ENCODE peak calls at places on chromosome 13, in five cellular contexts. One of them, this sample, is unnamed.

GRCh38 chr13:58097831-58098230 is 466.3 kb downstream of the PCDH17 start:
- DNase-seq in hepatocyte: no peak
- DNase-seq in IMR-90: no peak
- DNase-seq in neural progenitor cell: no peak
- DNase-seq in AG10803: no peak
- DNase-seq in this sample: no peak

GRCh38 chr13:74325106-74325505 is 190.9 kb upstream of the KLF12 start:
- DNase-seq in hepatocyte: peak; percentile 62
- DNase-seq in IMR-90: peak; percentile 87
- DNase-seq in neural progenitor cell: no peak
- DNase-seq in AG10803: peak; percentile 61
- DNase-seq in this sample: no peak

GRCh38 chr13:32426981-32427851 is 714 bp downstream of the N4BP2L1 start:
- DNase-seq in hepatocyte: peak; percentile 47
- DNase-seq in IMR-90: peak; percentile 29
- DNase-seq in neural progenitor cell: peak; percentile 74
- DNase-seq in AG10803: peak; percentile 17
- DNase-seq in this sample: peak; percentile 86

GRCh38 chr13:52847322-52847681 is 1.1 kb downstream of the PCDH8 start:
- DNase-seq in hepatocyte: no peak
- DNase-seq in IMR-90: no peak
- DNase-seq in neural progenitor cell: no peak
- DNase-seq in AG10803: no peak
- DNase-seq in this sample: no peak

GRCh38 chr13:113616991-113617749 is 32.6 kb downstream of the TFDP1 start:
- DNase-seq in hepatocyte: peak; percentile 56
- DNase-seq in IMR-90: peak; percentile 72
- DNase-seq in neural progenitor cell: peak; percentile 86
- DNase-seq in AG10803: no peak
- DNase-seq in this sample: peak; percentile 76

GRCh38 chr13:33150146-33150545 is 133.9 kb downstream of the KL start:
- DNase-seq in hepatocyte: no peak
- DNase-seq in IMR-90: peak; percentile 60
- DNase-seq in neural progenitor cell: no peak
- DNase-seq in AG10803: no peak
- DNase-seq in this sample: no peak

GRCh38 chr13:24127116-24127631 is 33.3 kb upstream of the SPATA13 start:
- DNase-seq in hepatocyte: peak; percentile 66
- DNase-seq in IMR-90: peak; percentile 43
- DNase-seq in neural progenitor cell: no peak
- DNase-seq in AG10803: peak; percentile 6
- DNase-seq in this sample: no peak

GRCh38 chr13:95447766-95448165 is 104.8 kb upstream of the CLDN10 start:
- DNase-seq in hepatocyte: no peak
- DNase-seq in IMR-90: no peak
- DNase-seq in neural progenitor cell: no peak
- DNase-seq in AG10803: no peak
- DNase-seq in this sample: peak; percentile 53

GRCh38 chr13:41177616-41178015 is 16.8 kb downstream of the KBTBD7 start:
- DNase-seq in hepatocyte: no peak
- DNase-seq in IMR-90: no peak
- DNase-seq in neural progenitor cell: no peak
- DNase-seq in AG10803: peak; percentile 6
- DNase-seq in this sample: no peak

GRCh38 chr13:109785141-109785891 is 1.1 kb downstream of the IRS2 start:
- DNase-seq in hepatocyte: peak; percentile 72
- DNase-seq in IMR-90: peak; percentile 57
- DNase-seq in neural progenitor cell: peak; percentile 66
- DNase-seq in AG10803: peak; percentile 65
- DNase-seq in this sample: peak; percentile 81

GRCh38 chr13:31797154-31797775 is 57.9 kb downstream of the RXFP2 start:
- DNase-seq in hepatocyte: peak; percentile 57
- DNase-seq in IMR-90: peak; percentile 55
- DNase-seq in neural progenitor cell: peak; percentile 36
- DNase-seq in AG10803: peak; percentile 65
- DNase-seq in this sample: no peak

GRCh38 chr13:60347174-60347573 is 49.8 kb upstream of the TDRD3 start:
- DNase-seq in hepatocyte: no peak
- DNase-seq in IMR-90: no peak
- DNase-seq in neural progenitor cell: no peak
- DNase-seq in AG10803: no peak
- DNase-seq in this sample: no peak

GRCh38 chr13:83503424-83503823 is 378.9 kb downstream of the SLITRK1 start:
- DNase-seq in hepatocyte: no peak
- DNase-seq in IMR-90: peak; percentile 7
- DNase-seq in neural progenitor cell: no peak
- DNase-seq in AG10803: peak; percentile 35
- DNase-seq in this sample: no peak

DNA sequence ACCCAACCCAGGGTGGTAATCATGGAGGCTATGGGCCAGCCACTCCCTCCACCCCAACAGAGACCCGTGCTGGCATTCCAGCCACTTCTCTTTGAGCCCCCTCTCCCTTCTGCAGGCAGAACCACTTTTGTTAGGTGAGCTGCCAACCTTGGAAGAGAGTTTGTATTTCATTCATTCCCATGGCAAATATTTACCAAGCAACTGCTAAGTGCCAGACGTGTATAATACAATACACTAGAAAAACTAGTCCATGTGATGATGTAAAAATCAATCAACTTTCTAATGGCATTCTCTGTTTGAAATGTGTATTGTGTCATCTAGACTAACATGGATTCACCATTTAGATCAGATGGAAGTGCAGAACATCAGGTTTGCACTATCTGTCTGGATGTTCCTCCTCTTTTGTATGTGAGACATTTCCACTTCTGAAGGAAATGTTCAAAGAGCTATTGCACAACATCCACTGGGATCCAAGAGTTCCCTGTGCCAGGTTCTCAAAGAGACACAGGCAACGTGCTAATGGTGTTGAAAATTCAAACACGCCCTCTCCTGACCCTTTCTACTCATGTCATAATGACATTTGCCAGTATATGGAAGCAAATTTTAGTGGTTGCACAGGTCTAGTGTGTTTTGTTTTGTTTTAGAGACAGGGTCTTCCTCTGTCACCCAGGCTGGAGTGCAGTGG is 5.4 kb downstream of the MLNR start:
- DNase-seq in hepatocyte: no peak
- DNase-seq in IMR-90: no peak
- DNase-seq in neural progenitor cell: no peak
- DNase-seq in AG10803: no peak
- DNase-seq in this sample: no peak
- TF ChIP-seq CTCF in hepatocyte: no peak
- TF ChIP-seq CTCF in IMR-90: no peak
- TF ChIP-seq CTCF in neural progenitor cell: no peak
- TF ChIP-seq CTCF in AG10803: no peak
- TF ChIP-seq CTCF in this sample: no peak

GRCh38 chr13:49635599-49636433 is 7.5 kb downstream of the ARL11 start:
- DNase-seq in hepatocyte: no peak
- DNase-seq in IMR-90: peak; percentile 43
- DNase-seq in neural progenitor cell: no peak
- DNase-seq in AG10803: peak; percentile 52
- DNase-seq in this sample: peak; percentile 82
- H3K4me3 ChIP-seq in hepatocyte: no peak overlapping the region
- H3K4me3 ChIP-seq in IMR-90: no peak overlapping the region
- H3K4me3 ChIP-seq in neural progenitor cell: peak overlapping the region; percentile 16
- H3K4me3 ChIP-seq in AG10803: peak overlapping the region; percentile 17
- H3K4me3 ChIP-seq in this sample: peak overlapping the region; percentile 67

GRCh38 chr13:49099513-49099877 is 120.6 kb upstream of the MLNR start:
- DNase-seq in hepatocyte: no peak
- DNase-seq in IMR-90: no peak
- DNase-seq in neural progenitor cell: no peak
- DNase-seq in AG10803: no peak
- DNase-seq in this sample: no peak

GRCh38 chr13:49098198-49098597 is 121.9 kb upstream of the MLNR start:
- DNase-seq in hepatocyte: peak; percentile 51
- DNase-seq in IMR-90: peak; percentile 99
- DNase-seq in neural progenitor cell: no peak
- DNase-seq in AG10803: peak; percentile 79
- DNase-seq in this sample: no peak

GRCh38 chr13:49100637-49101570 is 119.2 kb upstream of the MLNR start:
- DNase-seq in hepatocyte: no peak
- DNase-seq in IMR-90: no peak
- DNase-seq in neural progenitor cell: no peak
- DNase-seq in AG10803: no peak
- DNase-seq in this sample: no peak

GRCh38 chr13:49097374-49097773 is 121.7 kb downstream of the FNDC3A start:
- DNase-seq in hepatocyte: no peak
- DNase-seq in IMR-90: peak; percentile 85
- DNase-seq in neural progenitor cell: no peak
- DNase-seq in AG10803: peak; percentile 63
- DNase-seq in this sample: no peak

GRCh38 chr13:49098771-49099512 is 121.2 kb upstream of the MLNR start:
- DNase-seq in hepatocyte: no peak
- DNase-seq in IMR-90: no peak
- DNase-seq in neural progenitor cell: peak; percentile 29
- DNase-seq in AG10803: peak; percentile 15
- DNase-seq in this sample: no peak
- TF ChIP-seq CTCF in hepatocyte: peak; percentile 51
- TF ChIP-seq CTCF in IMR-90: peak; percentile 27
- TF ChIP-seq CTCF in neural progenitor cell: peak; percentile 54
- TF ChIP-seq CTCF in AG10803: peak; percentile 26
- TF ChIP-seq CTCF in this sample: peak; percentile 74

GRCh38 chr13:111974065-111974640 is 92.8 kb upstream of the SOX1 start:
- DNase-seq in hepatocyte: no peak
- DNase-seq in IMR-90: no peak
- DNase-seq in neural progenitor cell: no peak
- DNase-seq in AG10803: no peak
- DNase-seq in this sample: no peak
- H3K4me3 ChIP-seq in hepatocyte: no peak overlapping the region
- H3K4me3 ChIP-seq in IMR-90: no peak overlapping the region
- H3K4me3 ChIP-seq in neural progenitor cell: no peak overlapping the region
- H3K4me3 ChIP-seq in AG10803: no peak overlapping the region
- H3K4me3 ChIP-seq in this sample: no peak overlapping the region

GRCh38 chr13:19601749-19602725 is 31.4 kb upstream of the MPHOSPH8 start:
- DNase-seq in hepatocyte: peak; percentile 66
- DNase-seq in IMR-90: peak; percentile 27
- DNase-seq in neural progenitor cell: peak; percentile 77
- DNase-seq in AG10803: peak; percentile 27
- DNase-seq in this sample: peak; percentile 89
- TF ChIP-seq CTCF in hepatocyte: no peak
- TF ChIP-seq CTCF in IMR-90: peak; percentile 24
- TF ChIP-seq CTCF in neural progenitor cell: peak; percentile 43
- TF ChIP-seq CTCF in AG10803: peak; percentile 4
- TF ChIP-seq CTCF in this sample: peak; percentile 65

GRCh38 chr13:46676378-46676725 is 120.6 kb downstream of the ESD start:
- DNase-seq in hepatocyte: no peak
- DNase-seq in IMR-90: no peak
- DNase-seq in neural progenitor cell: no peak
- DNase-seq in AG10803: no peak
- DNase-seq in this sample: no peak

GRCh38 chr13:46675016-46675415 is 121.9 kb downstream of the ESD start:
- DNase-seq in hepatocyte: no peak
- DNase-seq in IMR-90: no peak
- DNase-seq in neural progenitor cell: no peak
- DNase-seq in AG10803: no peak
- DNase-seq in this sample: no peak

GRCh38 chr13:46682015-46682414 is 114.9 kb downstream of the ESD start:
- DNase-seq in hepatocyte: no peak
- DNase-seq in IMR-90: no peak
- DNase-seq in neural progenitor cell: no peak
- DNase-seq in AG10803: no peak
- DNase-seq in this sample: no peak

GRCh38 chr13:46683879-46684278 is 113.1 kb downstream of the ESD start:
- DNase-seq in hepatocyte: no peak
- DNase-seq in IMR-90: peak; percentile 46
- DNase-seq in neural progenitor cell: no peak
- DNase-seq in AG10803: no peak
- DNase-seq in this sample: no peak

DNA sequence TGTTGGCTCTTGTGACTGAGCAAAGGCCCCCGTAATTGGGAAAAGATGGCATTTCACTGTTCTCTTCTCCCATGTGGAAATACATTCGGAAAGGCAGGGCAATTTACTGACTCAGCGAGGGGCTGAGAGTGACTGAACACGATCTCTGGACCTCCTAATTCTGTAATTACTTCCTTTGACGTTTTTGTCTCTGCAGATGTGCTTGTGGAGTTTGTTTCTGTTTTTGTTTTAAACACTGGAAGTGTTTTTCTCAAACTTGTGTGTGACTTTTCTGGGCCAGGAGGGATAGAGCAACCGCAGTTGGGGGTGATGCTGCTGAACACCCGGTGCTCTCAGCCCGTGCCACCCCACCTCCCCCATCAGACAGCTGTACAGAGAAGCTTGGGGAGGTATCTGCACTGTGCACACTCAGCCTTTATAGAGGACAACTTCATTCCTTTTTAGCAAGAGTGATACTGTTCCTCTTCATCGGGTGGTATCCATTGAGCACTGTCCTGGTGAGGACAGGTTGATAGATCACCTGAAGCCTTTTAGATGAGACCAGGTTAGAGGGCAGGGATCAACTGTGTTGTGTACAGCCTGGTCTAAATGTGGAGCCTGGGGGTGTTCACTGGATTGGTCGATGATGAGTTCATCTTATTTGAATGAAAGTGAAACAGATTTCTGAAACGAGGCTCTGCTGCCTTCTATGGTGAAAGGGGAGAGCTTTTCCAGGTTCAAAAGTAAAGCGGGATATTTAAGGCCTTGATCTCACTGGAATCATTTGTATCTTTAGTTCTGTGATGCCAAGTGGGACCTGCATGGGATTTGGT is 117.4 kb downstream of the ESD start:
- DNase-seq in hepatocyte: peak; percentile 33
- DNase-seq in IMR-90: peak; percentile 70
- DNase-seq in neural progenitor cell: peak; percentile 39
- DNase-seq in AG10803: peak; percentile 70
- DNase-seq in this sample: no peak
- H3K4me3 ChIP-seq in hepatocyte: no peak overlapping the region
- H3K4me3 ChIP-seq in IMR-90: peak overlapping the region; percentile 42
- H3K4me3 ChIP-seq in neural progenitor cell: no peak overlapping the region
- H3K4me3 ChIP-seq in AG10803: peak overlapping the region; percentile 69
- H3K4me3 ChIP-seq in this sample: no peak overlapping the region

GRCh38 chr13:44876782-44877324 is 112.4 kb downstream of the NUFIP1 start:
- DNase-seq in hepatocyte: no peak
- DNase-seq in IMR-90: no peak
- DNase-seq in neural progenitor cell: peak; percentile 47
- DNase-seq in AG10803: no peak
- DNase-seq in this sample: peak; percentile 96
- TF ChIP-seq CTCF in hepatocyte: peak; percentile 11
- TF ChIP-seq CTCF in IMR-90: peak; percentile 21
- TF ChIP-seq CTCF in neural progenitor cell: peak; percentile 61
- TF ChIP-seq CTCF in AG10803: peak; percentile 23
- TF ChIP-seq CTCF in this sample: peak; percentile 96